ENCODE peak calls at places on chromosome 17, in seven cellular contexts. T, S, K, L, Q, C and V are unnamed samples.

GRCh38 chr17:47791025-47791424 is 30.6 kb downstream of the OSBPL7 start:
- DNase-seq in T (no peak), S (no peak), K (no peak), L (no peak), Q (no peak), C (no peak), V (no peak)

GRCh38 chr17:51434434-51435170 is 174.3 kb downstream of the UTP18 start:
- DNase-seq in T (no peak), S (no peak), K (no peak), L (no peak), Q (no peak), C (no peak), V (no peak)

GRCh38 chr17:76408037-76408849 is 23.8 kb downstream of the SPHK1 start:
- DNase-seq in T (peak; percentile 58), S (no peak), K (no peak), L (peak; percentile 51), Q (peak; percentile 49), C (no peak), V (peak; percentile 60)

GRCh38 chr17:82388223-82388921 is 16.8 kb downstream of the UTS2R start:
- DNase-seq in T (no peak), S (no peak), K (no peak), L (no peak), Q (no peak), C (no peak), V (no peak)

GRCh38 chr17:72258711-72259110 is 137.9 kb downstream of the SOX9 start:
- DNase-seq in T (no peak), S (no peak), K (no peak), L (no peak), Q (no peak), C (no peak), V (no peak)

GRCh38 chr17:15301845-15302244 is 36.7 kb upstream of the PMP22 start:
- DNase-seq in T (no peak), S (no peak), K (no peak), L (no peak), Q (no peak), C (no peak), V (no peak)

GRCh38 chr17:66143657-66144282 is 48.2 kb downstream of the CEP112 start:
- DNase-seq in T (no peak), S (no peak), K (no peak), L (no peak), Q (no peak), C (peak; percentile 3), V (no peak)

GRCh38 chr17:46191332-46192210 is 1.7 kb downstream of the KANSL1 start:
- DNase-seq in T (peak; percentile 23), S (no peak), K (no peak), L (no peak), Q (peak; percentile 31), C (peak; percentile 29), V (peak; percentile 41)

GRCh38 chr17:21126645-21127507 is at the start of gene DHRS7B:
- DNase-seq in T (peak; percentile 91), S (peak; percentile 79), K (peak; percentile 89), L (peak; percentile 89), Q (peak; percentile 91), C (peak; percentile 85), V (peak; percentile 91)

GRCh38 chr17:28716740-28717577 is 709 bp downstream of the RAB34 start:
- DNase-seq in T (peak; percentile 65), S (no peak), K (peak; percentile 14), L (peak; percentile 50), Q (peak; percentile 41), C (peak; percentile 44), V (peak; percentile 44)

GRCh38 chr17:74610108-74610507 is 13.4 kb downstream of the CD300E start:
- DNase-seq in T (no peak), S (no peak), K (no peak), L (no peak), Q (no peak), C (no peak), V (no peak)

GRCh38 chr17:38705523-38705802 is 390 bp downstream of the MLLT6 start:
- DNase-seq in T (no peak), S (no peak), K (no peak), L (no peak), Q (no peak), C (no peak), V (no peak)

GRCh38 chr17:51706098-51706497 is 445.8 kb downstream of the UTP18 start:
- DNase-seq in T (no peak), S (no peak), K (no peak), L (no peak), Q (no peak), C (no peak), V (no peak)

GRCh38 chr17:66190738-66191606 is 961 bp downstream of the CEP112 start:
- DNase-seq in T (peak; percentile 59), S (no peak), K (peak; percentile 11), L (peak; percentile 77), Q (peak; percentile 81), C (peak; percentile 56), V (peak; percentile 72)

GRCh38 chr17:11885051-11885450 is 112.2 kb downstream of the ZNF18 start:
- DNase-seq in T (no peak), S (no peak), K (no peak), L (no peak), Q (no peak), C (no peak), V (no peak)

GRCh38 chr17:81815646-81815985 is 11.7 kb downstream of the GCGR start:
- DNase-seq in T (no peak), S (no peak), K (no peak), L (no peak), Q (no peak), C (no peak), V (no peak)

GRCh38 chr17:75473246-75473645 is 16.8 kb downstream of the TMEM94 start:
- DNase-seq in T (no peak), S (no peak), K (no peak), L (no peak), Q (no peak), C (no peak), V (peak; percentile 7)

GRCh38 chr17:48439875-48440505 is 10.0 kb upstream of the SKAP1 start:
- DNase-seq in T (peak; percentile 7), S (no peak), K (no peak), L (no peak), Q (no peak), C (no peak), V (no peak)

GRCh38 chr17:80113033-80113484 is 11.7 kb downstream of the GAA start:
- DNase-seq in T (no peak), S (no peak), K (no peak), L (no peak), Q (no peak), C (no peak), V (no peak)

GRCh38 chr17:9252525-9252924 is 231.2 kb downstream of the NTN1 start:
- DNase-seq in T (no peak), S (no peak), K (no peak), L (no peak), Q (no peak), C (no peak), V (no peak)

GRCh38 chr17:28657756-28658155 is 4.0 kb downstream of the SDF2 start:
- DNase-seq in T (no peak), S (no peak), K (peak; percentile 48), L (peak; percentile 19), Q (peak; percentile 24), C (no peak), V (no peak)

DNA sequence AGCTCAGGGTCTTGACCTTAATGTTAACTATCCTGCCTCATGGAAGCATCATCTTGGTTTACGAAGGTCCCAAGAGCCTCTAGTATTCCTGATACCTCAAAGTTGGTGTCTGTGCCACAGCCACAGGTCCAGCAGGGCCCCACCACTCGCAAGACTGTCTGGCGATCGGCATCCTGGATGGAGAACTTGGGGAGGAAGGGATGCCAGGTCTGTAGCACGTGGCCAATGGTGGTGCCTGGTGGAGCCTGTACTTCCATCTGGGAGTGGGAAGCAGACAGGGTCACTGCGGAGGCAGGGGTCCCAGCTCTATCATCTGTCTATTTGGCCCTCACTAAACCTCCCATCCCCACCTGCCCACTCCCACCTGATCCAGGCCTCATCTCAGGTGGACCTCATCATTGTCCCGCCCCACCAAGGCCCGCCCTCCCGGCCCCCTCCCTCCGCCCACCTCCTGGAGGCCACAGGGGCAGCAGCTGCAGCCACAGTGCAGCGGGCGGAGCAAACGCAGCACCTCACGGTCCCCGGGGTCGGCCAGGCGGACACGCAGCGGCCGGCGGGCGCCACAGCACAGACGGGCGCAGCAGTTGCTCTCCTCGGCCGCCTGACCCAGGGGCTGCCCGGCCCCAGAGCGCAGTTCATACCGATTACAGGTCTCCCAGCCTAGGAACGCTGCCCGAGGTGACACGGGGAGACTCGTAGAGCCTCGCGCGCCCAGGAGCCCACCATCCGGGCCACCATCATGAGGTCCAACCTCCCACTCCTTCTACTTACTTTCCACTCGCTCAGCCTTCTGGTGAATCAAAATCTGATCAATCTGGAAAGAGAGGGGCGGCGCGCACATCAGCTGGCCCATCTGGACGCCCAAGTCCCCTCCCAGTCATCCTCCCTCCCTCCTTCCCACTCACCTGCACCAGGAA is 1.4 kb downstream of the PLSCR3 start:
- DNase-seq in T (no peak), S (no peak), K (no peak), L (no peak), Q (no peak), C (no peak), V (no peak)
- H3K4me3 ChIP-seq in T (peak overlapping the region; percentile 91), S (peak overlapping the region; percentile 78), K (peak overlapping the region; percentile 83), L (peak overlapping the region; percentile 90), Q (peak overlapping the region; percentile 84), C (peak overlapping the region; percentile 84), V (peak overlapping the region; percentile 82)

DNA sequence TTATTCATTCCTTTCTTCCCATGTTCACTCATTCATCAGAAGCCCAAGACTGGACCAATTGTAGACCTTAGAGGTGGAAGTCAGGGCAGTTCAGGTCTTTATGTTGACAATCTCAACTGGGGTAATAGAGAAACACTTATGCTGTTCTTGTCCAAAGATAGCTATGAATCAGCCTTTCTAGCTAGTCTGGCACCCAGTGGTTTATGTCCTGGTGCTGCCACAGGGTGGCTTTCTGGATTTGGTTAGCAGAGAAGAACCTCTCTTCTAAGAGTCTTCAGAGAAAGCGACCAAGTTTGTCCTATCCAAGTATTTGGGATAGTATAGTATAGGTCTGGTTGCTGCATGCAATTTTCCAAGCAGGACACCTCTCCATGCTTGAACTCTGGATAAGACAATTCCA is 83.3 kb downstream of the NOG start:
- DNase-seq in T (no peak), S (no peak), K (no peak), L (no peak), Q (no peak), C (peak; percentile 28), V (no peak)
- TF ChIP-seq CTCF in T (no peak), S (no peak), K (peak; percentile 32), L (peak; percentile 6), Q (no peak), C (peak; percentile 42), V (no peak)

DNA sequence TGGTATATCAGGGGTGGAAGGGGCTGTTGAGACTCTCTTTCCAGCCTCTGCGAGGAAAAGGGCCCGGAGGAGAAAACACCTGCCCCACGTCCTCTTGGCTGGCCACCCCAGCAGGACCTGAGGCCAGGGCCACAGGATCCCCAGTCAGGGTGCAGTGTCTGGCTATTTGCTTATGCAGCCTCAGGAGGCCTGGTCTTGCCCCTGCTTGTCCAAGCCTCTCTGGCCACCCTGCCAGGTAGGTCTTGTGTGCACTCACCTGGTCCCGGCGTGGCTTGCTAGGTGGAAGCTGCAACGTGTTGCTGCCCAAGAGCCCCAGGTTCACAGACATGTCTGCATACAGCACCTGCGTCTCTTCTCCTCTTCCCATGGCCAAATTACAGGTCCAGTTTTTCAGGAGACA is 549 bp downstream of the TMEM238L start:
- DNase-seq in T (no peak), S (no peak), K (no peak), L (no peak), Q (no peak), C (no peak), V (no peak)
- H3K4me3 ChIP-seq in T (no peak overlapping the region), S (no peak overlapping the region), K (no peak overlapping the region), L (no peak overlapping the region), Q (no peak overlapping the region), C (no peak overlapping the region), V (no peak overlapping the region)

GRCh38 chr17:67366193-67367157 is at the start of gene PSMD12:
- DNase-seq in T (peak; percentile 93), S (peak; percentile 74), K (peak; percentile 82), L (peak; percentile 89), Q (peak; percentile 88), C (peak; percentile 88), V (peak; percentile 92)
- TF ChIP-seq CTCF in T (no peak), S (no peak), K (no peak), L (no peak), Q (no peak), C (no peak), V (no peak)